ENCODE peak calls at places on chromosomes 12 and 14, in four cellular contexts. One of them, this sample, is unnamed.

GRCh38 chr12:72729451-72730010 is 457.4 kb downstream of the TRHDE start:
- DNase-seq in IMR-90: no peak
- DNase-seq in H9: no peak
- DNase-seq in trophoblast cell: no peak
- DNase-seq in this sample: no peak

GRCh38 chr12:128833418-128833817 is 9.7 kb upstream of the SLC15A4 start:
- DNase-seq in IMR-90: no peak
- DNase-seq in H9: no peak
- DNase-seq in trophoblast cell: no peak
- DNase-seq in this sample: no peak

GRCh38 chr12:123119808-123120207 is 31.1 kb downstream of the PITPNM2 start:
- DNase-seq in IMR-90: no peak
- DNase-seq in H9: no peak
- DNase-seq in trophoblast cell: peak
- DNase-seq in this sample: no peak

GRCh38 chr14:39005044-39005736 is 97.8 kb downstream of the SEC23A start:
- DNase-seq in IMR-90: peak
- DNase-seq in H9: no peak
- DNase-seq in trophoblast cell: no peak
- DNase-seq in this sample: no peak

GRCh38 chr12:1668833-1669543 is 21.9 kb upstream of the ADIPOR2 start:
- DNase-seq in IMR-90: no peak
- DNase-seq in H9: peak
- DNase-seq in trophoblast cell: peak
- DNase-seq in this sample: no peak

GRCh38 chr12:12726543-12727093 is 9.4 kb downstream of the CDKN1B start:
- DNase-seq in IMR-90: peak
- DNase-seq in H9: no peak
- DNase-seq in trophoblast cell: peak
- DNase-seq in this sample: no peak

GRCh38 chr12:12613334-12613733 is 1.7 kb downstream of the CREBL2 start:
- DNase-seq in IMR-90: no peak
- DNase-seq in H9: no peak
- DNase-seq in trophoblast cell: peak
- DNase-seq in this sample: no peak

GRCh38 chr12:48286665-48287064 is 64.1 kb downstream of the ZNF641 start:
- DNase-seq in IMR-90: no peak
- DNase-seq in H9: no peak
- DNase-seq in trophoblast cell: peak
- DNase-seq in this sample: peak

GRCh38 chr12:42990387-42990786 is 400.8 kb upstream of the PRICKLE1 start:
- DNase-seq in IMR-90: no peak
- DNase-seq in H9: no peak
- DNase-seq in trophoblast cell: peak
- DNase-seq in this sample: peak

GRCh38 chr14:21258889-21259787 is 10.1 kb downstream of the HNRNPC start:
- DNase-seq in IMR-90: no peak
- DNase-seq in H9: no peak
- DNase-seq in trophoblast cell: peak
- DNase-seq in this sample: no peak

GRCh38 chr14:21257395-21258193 is 11.6 kb downstream of the HNRNPC start:
- DNase-seq in IMR-90: no peak
- DNase-seq in H9: no peak
- DNase-seq in trophoblast cell: peak
- DNase-seq in this sample: no peak

GRCh38 chr14:21256539-21257394 is 12.5 kb downstream of the HNRNPC start:
- DNase-seq in IMR-90: no peak
- DNase-seq in H9: no peak
- DNase-seq in trophoblast cell: no peak
- DNase-seq in this sample: no peak

GRCh38 chr14:21255385-21256101 is 13.7 kb downstream of the HNRNPC start:
- DNase-seq in IMR-90: peak
- DNase-seq in H9: no peak
- DNase-seq in trophoblast cell: peak
- DNase-seq in this sample: no peak

GRCh38 chr14:21258194-21258888 is 10.9 kb downstream of the HNRNPC start:
- DNase-seq in IMR-90: no peak
- DNase-seq in H9: no peak
- DNase-seq in trophoblast cell: peak
- DNase-seq in this sample: no peak
- H3K9ac ChIP-seq in IMR-90: no peak
- H3K9ac ChIP-seq in H9: no peak
- H3K9ac ChIP-seq in trophoblast cell: no peak
- H3K9ac ChIP-seq in this sample: no peak

GRCh38 chr12:9361879-9362326 is 153.7 kb upstream of the PZP start:
- DNase-seq in IMR-90: no peak
- DNase-seq in H9: peak
- DNase-seq in trophoblast cell: no peak
- DNase-seq in this sample: no peak

GRCh38 chr12:9363145-9363544 is 154.9 kb upstream of the PZP start:
- DNase-seq in IMR-90: no peak
- DNase-seq in H9: peak
- DNase-seq in trophoblast cell: no peak
- DNase-seq in this sample: peak

GRCh38 chr12:9367201-9367600 is 159.0 kb upstream of the PZP start:
- DNase-seq in IMR-90: no peak
- DNase-seq in H9: no peak
- DNase-seq in trophoblast cell: no peak
- DNase-seq in this sample: no peak

GRCh38 chr12:9365296-9365695 is 157.1 kb upstream of the PZP start:
- DNase-seq in IMR-90: peak
- DNase-seq in H9: no peak
- DNase-seq in trophoblast cell: no peak
- DNase-seq in this sample: no peak

GRCh38 chr12:9364224-9365176 is 156.3 kb upstream of the PZP start:
- DNase-seq in IMR-90: peak
- DNase-seq in H9: peak
- DNase-seq in trophoblast cell: no peak
- DNase-seq in this sample: peak
- H3K18ac ChIP-seq in IMR-90: no peak
- H3K18ac ChIP-seq in H9: no peak
- H3K18ac ChIP-seq in trophoblast cell: no peak
- H3K18ac ChIP-seq in this sample: no peak

DNA sequence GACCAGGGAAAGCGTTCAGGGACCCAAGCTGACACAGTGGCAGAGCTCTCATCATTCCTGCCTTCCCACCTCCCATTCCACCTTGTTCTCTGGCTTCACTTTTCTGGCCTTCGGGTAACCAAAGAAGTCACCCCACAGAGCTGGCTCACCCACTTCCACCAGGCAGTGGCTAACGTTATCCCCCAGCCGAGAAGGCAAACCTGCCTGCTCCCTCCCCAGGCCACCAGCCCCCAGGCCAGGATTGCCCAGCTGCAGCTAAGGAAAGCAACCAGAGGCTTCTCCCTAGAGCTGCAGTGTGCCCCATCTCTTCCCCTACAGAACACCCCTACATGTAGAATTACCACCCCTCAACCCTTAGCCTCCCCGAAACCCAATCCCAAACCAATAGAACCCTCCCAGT is 22.2 kb downstream of the CCDC88C start:
- DNase-seq in IMR-90: no peak
- DNase-seq in H9: no peak
- DNase-seq in trophoblast cell: no peak
- DNase-seq in this sample: no peak
- H3K9ac ChIP-seq in IMR-90: no peak
- H3K9ac ChIP-seq in H9: no peak
- H3K9ac ChIP-seq in trophoblast cell: no peak
- H3K9ac ChIP-seq in this sample: peak

GRCh38 chr12:132159555-132160003 is 15.3 kb downstream of the NOC4L start:
- DNase-seq in IMR-90: no peak
- DNase-seq in H9: no peak
- DNase-seq in trophoblast cell: no peak
- DNase-seq in this sample: no peak

GRCh38 chr12:132158677-132159554 is 14.7 kb downstream of the NOC4L start:
- DNase-seq in IMR-90: no peak
- DNase-seq in H9: no peak
- DNase-seq in trophoblast cell: no peak
- DNase-seq in this sample: no peak

GRCh38 chr12:132161046-132161781 is 17.0 kb downstream of the NOC4L start:
- DNase-seq in IMR-90: peak
- DNase-seq in H9: no peak
- DNase-seq in trophoblast cell: no peak
- DNase-seq in this sample: peak

GRCh38 chr12:132160671-132161045 is 16.4 kb downstream of the NOC4L start:
- DNase-seq in IMR-90: no peak
- DNase-seq in H9: no peak
- DNase-seq in trophoblast cell: no peak
- DNase-seq in this sample: no peak

GRCh38 chr12:132160016-132160415 is 15.8 kb downstream of the NOC4L start:
- DNase-seq in IMR-90: no peak
- DNase-seq in H9: no peak
- DNase-seq in trophoblast cell: no peak
- DNase-seq in this sample: no peak
- H3K18ac ChIP-seq in IMR-90: no peak
- H3K18ac ChIP-seq in H9: no peak
- H3K18ac ChIP-seq in trophoblast cell: no peak
- H3K18ac ChIP-seq in this sample: no peak

GRCh38 chr14:65243766-65244442 is 141.6 kb upstream of the MAX start:
- DNase-seq in IMR-90: peak
- DNase-seq in H9: no peak
- DNase-seq in trophoblast cell: no peak
- DNase-seq in this sample: no peak
- H3K9ac ChIP-seq in IMR-90: no peak
- H3K9ac ChIP-seq in H9: no peak
- H3K9ac ChIP-seq in trophoblast cell: no peak
- H3K9ac ChIP-seq in this sample: no peak

DNA sequence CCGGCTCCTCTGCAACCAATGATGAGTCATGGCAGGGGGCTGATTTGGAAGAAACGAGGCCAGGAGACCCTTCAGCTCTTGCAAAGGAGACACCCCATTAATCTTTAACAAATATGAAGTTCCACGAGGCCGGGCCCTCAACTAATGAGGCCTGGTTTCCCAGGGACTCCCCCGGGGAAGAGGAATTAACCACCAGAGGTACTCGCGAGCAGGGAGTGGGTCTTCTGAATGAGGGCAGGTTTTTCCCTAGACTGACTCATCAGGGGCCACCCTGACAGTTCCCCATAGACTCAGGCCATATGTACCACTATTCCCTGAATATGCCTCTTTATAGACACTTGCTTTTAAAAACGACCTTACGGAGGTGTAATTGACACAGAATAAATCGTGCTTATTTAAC is 150.7 kb upstream of the LHX5 start:
- DNase-seq in IMR-90: no peak
- DNase-seq in H9: no peak
- DNase-seq in trophoblast cell: no peak
- DNase-seq in this sample: no peak
- H3K18ac ChIP-seq in IMR-90: no peak
- H3K18ac ChIP-seq in H9: no peak
- H3K18ac ChIP-seq in trophoblast cell: no peak
- H3K18ac ChIP-seq in this sample: no peak

This sample was measured in mesendoderm.